ENCODE peak calls at places on chromosome 7, in six cellular contexts. One of them, this sample, is unnamed.

GRCh38 chr7:124263232-124263827 is 230.5 kb upstream of the TMEM229A start:
- DNase-seq in activated T-helper 1 cell treated with Interleukin-2 at 50 U/mL for 16 hours: no peak
- DNase-seq in caudate nucleus: no peak
- DNase-seq in HT1080: no peak
- DNase-seq in GM23248: no peak
- DNase-seq in LHCN-M2: no peak
- DNase-seq in this sample: peak

GRCh38 chr7:87152112-87152896 is at the start of gene DMTF1:
- DNase-seq in activated T-helper 1 cell treated with Interleukin-2 at 50 U/mL for 16 hours: peak
- DNase-seq in caudate nucleus: peak
- DNase-seq in HT1080: peak
- DNase-seq in GM23248: peak
- DNase-seq in LHCN-M2: peak
- DNase-seq in this sample: peak

GRCh38 chr7:144384555-144385245 is 18.8 kb downstream of the NOBOX start:
- DNase-seq in activated T-helper 1 cell treated with Interleukin-2 at 50 U/mL for 16 hours: no peak
- DNase-seq in caudate nucleus: no peak
- DNase-seq in HT1080: peak
- DNase-seq in GM23248: no peak
- DNase-seq in LHCN-M2: peak
- DNase-seq in this sample: peak

GRCh38 chr7:24617957-24618616 is 44.8 kb downstream of the PALS2 start:
- DNase-seq in activated T-helper 1 cell treated with Interleukin-2 at 50 U/mL for 16 hours: no peak
- DNase-seq in caudate nucleus: no peak
- DNase-seq in HT1080: no peak
- DNase-seq in GM23248: no peak
- DNase-seq in LHCN-M2: no peak
- DNase-seq in this sample: no peak

GRCh38 chr7:131829911-131830310 is 273.5 kb upstream of the PODXL start:
- DNase-seq in activated T-helper 1 cell treated with Interleukin-2 at 50 U/mL for 16 hours: no peak
- DNase-seq in caudate nucleus: no peak
- DNase-seq in HT1080: peak
- DNase-seq in GM23248: peak
- DNase-seq in LHCN-M2: no peak
- DNase-seq in this sample: no peak

GRCh38 chr7:7742223-7742622 is 23.8 kb upstream of the RPA3 start:
- DNase-seq in activated T-helper 1 cell treated with Interleukin-2 at 50 U/mL for 16 hours: no peak
- DNase-seq in caudate nucleus: no peak
- DNase-seq in HT1080: no peak
- DNase-seq in GM23248: no peak
- DNase-seq in LHCN-M2: peak
- DNase-seq in this sample: no peak

GRCh38 chr7:105125745-105126144 is 111.7 kb downstream of the KMT2E start:
- DNase-seq in activated T-helper 1 cell treated with Interleukin-2 at 50 U/mL for 16 hours: no peak
- DNase-seq in caudate nucleus: no peak
- DNase-seq in HT1080: no peak
- DNase-seq in GM23248: no peak
- DNase-seq in LHCN-M2: no peak
- DNase-seq in this sample: no peak

GRCh38 chr7:158098125-158099030 is 489.2 kb downstream of the PTPRN2 start:
- DNase-seq in activated T-helper 1 cell treated with Interleukin-2 at 50 U/mL for 16 hours: no peak
- DNase-seq in caudate nucleus: no peak
- DNase-seq in HT1080: no peak
- DNase-seq in GM23248: no peak
- DNase-seq in LHCN-M2: no peak
- DNase-seq in this sample: no peak